ENCODE peak calls at places on chromosome 7, in seven cellular contexts. K is ovary, Q is H1, Z is esophagus muscularis mucosa, P is tibial nerve, T is A549, B is transverse colon. N is an unnamed sample.

GRCh38 chr7:148398844-148399365 is 191.7 kb upstream of the C7orf33 start:
- DNase-seq in K (no peak), Z (peak), B (no peak), Q (no peak), P (no peak), T (no peak), N (no peak)

GRCh38 chr7:35691827-35692307 is 3.1 kb downstream of the HERPUD2 start:
- DNase-seq in P (no peak), Z (no peak), Q (no peak), T (no peak), B (peak), K (no peak), N (no peak)

GRCh38 chr7:158957921-158958471 is 101.6 kb downstream of the DYNC2I1 start:
- DNase-seq in T (no peak), K (no peak), Q (no peak), P (no peak), Z (no peak), B (peak), N (peak)

GRCh38 chr7:98754041-98754479 is 115.8 kb downstream of the TMEM130 start:
- DNase-seq in K (no peak), Z (no peak), B (no peak), Q (no peak), T (no peak), P (no peak), N (no peak)

GRCh38 chr7:94423116-94423515 is 28.4 kb downstream of the COL1A2 start:
- DNase-seq in P (no peak), T (no peak), Z (no peak), K (no peak), Q (no peak), B (no peak), N (no peak)

GRCh38 chr7:89238156-89238555 is 442.6 kb upstream of the TEX47 start:
- DNase-seq in Z (no peak), P (no peak), K (no peak), T (no peak), B (no peak), Q (no peak), N (no peak)

GRCh38 chr7:45451636-45452035 is 122.5 kb upstream of the ADCY1 start:
- DNase-seq in Q (no peak), Z (no peak), K (no peak), B (no peak), T (no peak), P (no peak), N (no peak)

GRCh38 chr7:5591547-5591899 is 167.9 kb upstream of the TNRC18 start:
- DNase-seq in Q (no peak), P (no peak), T (peak), B (no peak), Z (no peak), K (peak), N (peak)

GRCh38 chr7:35596061-35596460 is 98.9 kb downstream of the HERPUD2 start:
- DNase-seq in P (no peak), K (no peak), Z (no peak), T (no peak), Q (no peak), B (no peak), N (no peak)

GRCh38 chr7:133815677-133816210 is 311.4 kb upstream of the LRGUK start:
- DNase-seq in Q (no peak), T (no peak), Z (no peak), K (no peak), P (no peak), B (no peak), N (no peak)

GRCh38 chr7:93048136-93048930 is 69.4 kb downstream of the SAMD9 start:
- DNase-seq in K (no peak), P (no peak), Z (no peak), T (no peak), Q (no peak), B (no peak), N (no peak)

GRCh38 chr7:26590709-26591108 is 273.7 kb downstream of the SKAP2 start:
- DNase-seq in P (no peak), B (no peak), Z (peak), K (no peak), T (no peak), Q (no peak), N (no peak)

GRCh38 chr7:101018271-101019167 is 1.4 kb upstream of the MUC17 start:
- DNase-seq in K (peak), T (no peak), Z (no peak), P (no peak), B (no peak), Q (no peak), N (no peak)

GRCh38 chr7:125089171-125089570 is 159.5 kb upstream of the POT1 start:
- DNase-seq in Z (no peak), Q (no peak), P (no peak), B (no peak), T (no peak), K (no peak), N (no peak)

GRCh38 chr7:36202347-36202896 is 49.4 kb downstream of the EEPD1 start:
- DNase-seq in K (no peak), Q (no peak), T (no peak), B (no peak), Z (no peak), P (no peak), N (no peak)

GRCh38 chr7:151550601-151551286 is 31.0 kb upstream of the RHEB start:
- DNase-seq in B (no peak), T (peak), K (no peak), P (no peak), Z (no peak), Q (no peak), N (peak)

GRCh38 chr7:127447326-127447945 is 54.9 kb upstream of the ZNF800 start:
- DNase-seq in T (no peak), K (no peak), Q (peak), P (no peak), B (peak), Z (no peak), N (no peak)

GRCh38 chr7:33579117-33579516 is 326.2 kb upstream of the BMPER start:
- DNase-seq in K (no peak), P (no peak), T (no peak), Z (no peak), B (no peak), Q (no peak), N (no peak)

GRCh38 chr7:98733036-98733435 is 116.0 kb downstream of the NPTX2 start:
- DNase-seq in K (no peak), Q (no peak), Z (no peak), P (no peak), B (peak), T (peak), N (no peak)

GRCh38 chr7:11517853-11518252 is 314.1 kb downstream of the THSD7A start:
- DNase-seq in B (no peak), P (no peak), T (no peak), Q (no peak), K (no peak), Z (no peak), N (no peak)

GRCh38 chr7:54690892-54691291 is 68.1 kb downstream of the SEC61G start:
- DNase-seq in Q (no peak), T (no peak), P (no peak), K (no peak), B (no peak), Z (no peak), N (no peak)

GRCh38 chr7:131057015-131057518 is 270.6 kb upstream of the MKLN1 start:
- DNase-seq in B (no peak), Z (no peak), Q (no peak), K (no peak), T (no peak), P (no peak), N (no peak)

GRCh38 chr7:36994456-36995112 is 270.3 kb upstream of the AOAH start:
- DNase-seq in T (no peak), Q (no peak), K (no peak), Z (no peak), B (no peak), P (no peak), N (no peak)

GRCh38 chr7:28688651-28689050 is 269.5 kb downstream of the TRIL start:
- DNase-seq in Z (no peak), B (no peak), T (no peak), Q (no peak), P (no peak), K (no peak), N (no peak)

GRCh38 chr7:97835296-97836138 is 36.7 kb downstream of the ASNS start:
- DNase-seq in K (peak), B (peak), P (peak), Z (no peak), T (peak), Q (no peak), N (no peak)

GRCh38 chr7:143407296-143408246 is 1.1 kb downstream of the EPHA1 start:
- DNase-seq in B (no peak), Z (no peak), Q (no peak), K (no peak), P (no peak), T (no peak), N (no peak)
- H3K4me3 ChIP-seq in B (peak), Z (peak), Q (peak), K (no peak), P (no peak), T (no peak), N (peak)

GRCh38 chr7:20220293-20220755 is 3.1 kb upstream of the MACC1 start:
- DNase-seq in P (no peak), Q (no peak), T (no peak), Z (no peak), B (no peak), K (no peak), N (no peak)
- TF ChIP-seq POLR2A in P (no peak), Q (no peak), T (no peak), Z (no peak), B (no peak), K (no peak), N (no peak)

GRCh38 chr7:70132802-70133201 is 534.5 kb downstream of the AUTS2 start:
- DNase-seq in P (no peak), B (no peak), Q (no peak), K (no peak), Z (no peak), T (no peak), N (no peak)

GRCh38 chr7:70133291-70133690 is 535.0 kb downstream of the AUTS2 start:
- DNase-seq in K (no peak), Z (no peak), B (no peak), P (no peak), T (no peak), Q (no peak), N (no peak)

GRCh38 chr7:70131807-70132565 is 533.7 kb downstream of the AUTS2 start:
- DNase-seq in P (no peak), T (no peak), Z (no peak), Q (no peak), B (no peak), K (no peak), N (no peak)

GRCh38 chr7:70135656-70136055 is 537.4 kb downstream of the AUTS2 start:
- DNase-seq in T (no peak), B (no peak), K (no peak), Q (no peak), P (no peak), Z (no peak), N (no peak)

DNA sequence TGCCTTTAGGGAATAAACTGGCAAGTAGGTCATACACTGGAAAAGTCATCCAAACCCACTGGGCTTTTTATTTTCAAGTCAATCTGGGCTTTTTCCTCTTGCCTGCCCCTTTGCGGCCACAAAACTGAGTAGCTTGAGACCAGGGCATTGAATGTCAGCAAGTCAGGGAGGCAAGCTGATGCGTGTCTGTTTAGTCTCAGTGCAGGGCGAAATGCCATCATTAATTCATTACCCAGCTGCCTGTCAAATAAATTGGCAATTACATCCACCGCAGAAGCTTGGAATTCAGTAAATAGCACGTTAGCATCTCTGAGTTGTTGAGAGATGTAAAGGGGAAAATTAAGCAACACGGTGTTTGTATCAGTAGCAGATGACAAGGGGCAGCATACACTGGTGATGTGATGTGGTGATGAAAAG is 535.8 kb downstream of the AUTS2 start:
- DNase-seq in K (no peak), B (no peak), Q (no peak), Z (no peak), P (no peak), T (no peak), N (no peak)
- TF ChIP-seq EP300 in K (no peak), B (no peak), Q (no peak), Z (no peak), P (no peak), T (no peak), N (no peak)

GRCh38 chr7:105691029-105691691 is 109.9 kb upstream of the EFCAB10 start:
- DNase-seq in Z (no peak), P (no peak), B (peak), Q (no peak), K (no peak), T (no peak), N (no peak)

GRCh38 chr7:105688617-105689016 is 107.3 kb upstream of the EFCAB10 start:
- DNase-seq in Z (no peak), Q (no peak), T (no peak), K (no peak), P (no peak), B (no peak), N (no peak)

GRCh38 chr7:105689093-105689819 is 108.0 kb upstream of the EFCAB10 start:
- DNase-seq in Z (no peak), K (no peak), Q (peak), T (no peak), B (no peak), P (no peak), N (no peak)

GRCh38 chr7:105691692-105692564 is 110.6 kb upstream of the EFCAB10 start:
- DNase-seq in P (peak), K (peak), Q (no peak), T (no peak), Z (peak), B (peak), N (no peak)

GRCh38 chr7:105690286-105690915 is 109.1 kb upstream of the EFCAB10 start:
- DNase-seq in Z (no peak), K (no peak), B (no peak), T (no peak), Q (no peak), P (no peak), N (no peak)
- H3K4me3 ChIP-seq in Z (peak), K (peak), B (no peak), T (no peak), Q (peak), P (peak), N (peak)

GRCh38 chr7:1137517-1138167 is 22.4 kb downstream of the ZFAND2A start:
- DNase-seq in Q (no peak), K (no peak), Z (no peak), P (no peak), B (no peak), T (no peak), N (no peak)
- TF ChIP-seq POLR2A in Q (no peak), K (no peak), Z (no peak), P (no peak), B (no peak), T (peak), N (no peak)

DNA sequence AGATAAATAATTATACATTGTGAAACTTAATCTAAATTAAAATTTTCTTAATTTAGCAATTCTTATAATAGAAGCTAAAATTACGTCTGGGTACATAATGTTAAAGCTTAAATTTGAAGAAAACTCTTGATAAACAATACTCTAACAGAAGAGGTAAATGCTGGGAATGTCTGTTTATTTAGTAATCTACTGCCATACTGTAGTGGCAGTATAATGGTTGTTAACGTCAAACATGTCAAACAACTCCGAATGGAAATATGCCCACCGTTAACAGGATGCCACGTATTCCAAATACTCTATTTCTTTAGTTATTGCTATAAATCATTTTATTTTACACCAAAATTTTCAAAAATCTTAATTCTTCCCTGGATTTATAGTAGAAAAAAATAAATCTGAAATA is 40.0 kb upstream of the PTPN12 start:
- DNase-seq in B (no peak), Q (no peak), P (no peak), T (no peak), K (no peak), Z (no peak), N (no peak)
- TF ChIP-seq EP300 in B (no peak), Q (no peak), P (no peak), T (no peak), K (no peak), Z (no peak), N (peak)

DNA sequence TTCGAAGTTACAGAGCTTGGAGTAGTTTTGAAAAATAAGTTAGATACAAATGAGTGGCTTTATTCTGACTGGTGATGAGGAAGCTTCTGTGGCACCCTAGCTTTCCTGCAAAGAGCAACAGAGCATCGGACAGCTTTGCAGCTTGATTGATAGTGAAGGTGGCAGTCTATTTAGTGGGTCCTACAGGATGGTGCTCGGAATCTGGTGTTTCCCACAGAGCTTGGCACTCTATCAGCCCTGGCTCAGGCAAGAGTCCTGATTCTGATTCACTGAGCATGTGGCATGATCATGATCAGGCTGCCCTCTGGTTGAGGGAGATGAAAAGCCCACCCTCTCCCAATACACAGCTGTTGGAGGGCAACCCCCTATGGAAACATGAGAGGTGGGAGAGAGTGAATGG is 153.9 kb upstream of the NPVF start:
- DNase-seq in Q (no peak), K (no peak), T (no peak), P (no peak), B (no peak), Z (peak), N (no peak)
- H3K4me3 ChIP-seq in Q (no peak), K (no peak), T (no peak), P (no peak), B (no peak), Z (no peak), N (no peak)

DNA sequence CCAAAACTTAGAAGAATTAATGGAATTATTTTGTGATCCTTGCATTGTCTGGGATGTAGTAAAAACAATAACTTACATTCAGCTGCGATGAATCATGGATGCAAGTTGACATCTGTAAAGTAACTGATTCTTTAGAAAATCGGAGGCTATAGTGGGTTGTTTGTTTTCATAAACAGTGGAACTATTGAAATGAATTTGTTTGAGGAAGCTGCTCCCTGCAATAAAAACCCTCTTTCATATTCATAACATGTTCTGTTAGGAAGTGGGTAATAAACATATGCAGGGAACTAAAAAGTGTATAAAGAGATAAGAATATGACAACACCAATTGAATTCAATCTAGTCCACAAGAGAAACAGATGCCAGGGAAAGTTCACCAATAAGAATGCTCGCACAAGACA is 53.6 kb downstream of the AGMO start:
- DNase-seq in K (no peak), Z (no peak), B (no peak), P (no peak), Q (no peak), T (no peak), N (no peak)
- TF ChIP-seq POLR2A in K (no peak), Z (no peak), B (no peak), P (no peak), Q (no peak), T (no peak), N (no peak)